ENCODE peak calls at places on chromosomes 7 and 10, in four cellular contexts. L is neural progenitor cell, U is adrenal gland, W is substantia nigra. H is an unnamed sample.

GRCh38 chr10:61153766-61154165 is 209.8 kb upstream of the RHOBTB1 start:
- DNase-seq in W (no peak), L (no peak), U (no peak), H (no peak)

GRCh38 chr10:1293636-1294440 is 237.7 kb downstream of the WDR37 start:
- DNase-seq in U (no peak), W (no peak), L (peak), H (peak)

GRCh38 chr7:116138202-116138801 is 72.0 kb upstream of the TES start:
- DNase-seq in L (peak), W (no peak), U (peak), H (no peak)

GRCh38 chr10:15660990-15661389 is 58.7 kb downstream of the ITGA8 start:
- DNase-seq in L (peak), U (no peak), W (no peak), H (no peak)

GRCh38 chr10:13707156-13707881 is 120.6 kb downstream of the PRPF18 start:
- DNase-seq in W (no peak), L (peak), U (peak), H (peak)

GRCh38 chr7:105087981-105088380 is 74.0 kb downstream of the KMT2E start:
- DNase-seq in W (no peak), U (no peak), L (no peak), H (no peak)

GRCh38 chr10:24825551-24825950 is 101.9 kb upstream of the ARHGAP21 start:
- DNase-seq in U (no peak), W (no peak), L (no peak), H (no peak)

GRCh38 chr10:58143944-58144343 is 123.8 kb downstream of the IPMK start:
- DNase-seq in W (no peak), U (no peak), L (no peak), H (no peak)

GRCh38 chr7:30752979-30753378 is 1.0 kb downstream of the INMT start:
- DNase-seq in L (no peak), W (no peak), U (peak), H (no peak)

GRCh38 chr10:35643151-35643975 is 1.3 kb upstream of the FZD8 start:
- DNase-seq in W (peak), L (peak), U (peak), H (peak)

GRCh38 chr7:16978358-16979244 is 96.8 kb upstream of the AGR3 start:
- DNase-seq in W (no peak), U (no peak), L (no peak), H (no peak)

GRCh38 chr10:90344226-90344625 is 513.6 kb downstream of the HTR7 start:
- DNase-seq in U (no peak), W (no peak), L (no peak), H (no peak)

GRCh38 chr10:128848807-128849206 is 618.2 kb upstream of the MGMT start:
- DNase-seq in W (no peak), U (no peak), L (no peak), H (no peak)

GRCh38 chr10:125151824-125152634 is 8.3 kb downstream of the CTBP2 start:
- DNase-seq in W (no peak), L (peak), U (no peak), H (no peak)

GRCh38 chr7:33854178-33854577 is 51.2 kb upstream of the BMPER start:
- DNase-seq in W (no peak), L (no peak), U (no peak), H (no peak)

GRCh38 chr7:117384693-117385092 is 42.6 kb downstream of the ASZ1 start:
- DNase-seq in W (no peak), U (no peak), L (no peak), H (no peak)

GRCh38 chr10:112913661-112914287 is 36.3 kb upstream of the TCF7L2 start:
- DNase-seq in W (no peak), L (no peak), U (no peak), H (no peak)

GRCh38 chr7:135147341-135147898 is 452 bp upstream of the TMEM140 start:
- DNase-seq in U (no peak), W (no peak), L (no peak), H (no peak)

GRCh38 chr7:33157781-33158180 is 28.4 kb downstream of the BBS9 start:
- DNase-seq in L (no peak), W (no peak), U (no peak), H (no peak)

DNA sequence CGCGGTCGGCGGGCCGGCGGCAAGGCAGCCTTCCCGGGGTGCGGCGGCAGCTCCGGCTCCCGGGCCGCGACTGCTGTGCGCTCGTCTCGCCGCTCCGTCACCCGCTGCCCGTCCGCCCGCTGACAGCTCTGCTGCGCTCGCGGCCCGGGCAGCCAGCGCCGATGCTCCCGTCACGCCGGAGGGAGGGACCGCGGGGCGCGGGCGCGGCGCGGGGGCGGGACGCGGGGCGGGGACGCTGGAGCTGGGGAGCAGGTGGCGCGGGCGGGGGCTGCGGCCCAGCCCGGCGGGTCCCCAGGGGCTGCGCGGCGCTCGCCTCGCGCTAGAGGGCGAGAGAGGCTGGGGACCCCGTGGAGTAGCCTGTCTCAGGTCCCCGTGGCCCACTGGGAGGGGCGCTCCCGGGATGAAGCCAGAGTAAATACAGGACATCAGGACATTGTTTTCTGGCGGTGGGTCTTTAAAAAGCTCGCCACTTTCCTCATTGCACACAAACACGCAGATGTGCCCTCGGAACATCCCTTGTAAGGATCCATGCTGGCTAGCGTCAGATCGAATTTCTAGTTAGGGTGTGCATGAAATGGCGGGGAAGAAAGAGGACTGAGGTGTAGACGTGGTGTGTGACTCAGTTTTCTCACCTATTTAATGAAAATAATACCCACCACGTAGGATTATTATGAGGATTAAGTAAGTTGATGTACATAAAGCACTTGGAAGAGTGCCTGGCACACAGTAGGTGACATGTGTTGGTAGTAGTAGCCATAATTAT is at the start of gene ELAPOR2:
- DNase-seq in U (peak), L (peak), W (peak), H (peak)
- H3K27ac ChIP-seq in U (no peak), L (no peak), W (peak), H (peak)

GRCh38 chr10:85617751-85618150 is 748.8 kb downstream of the GRID1 start:
- DNase-seq in U (no peak), W (no peak), L (no peak), H (no peak)

GRCh38 chr10:85618841-85619240 is 747.8 kb downstream of the GRID1 start:
- DNase-seq in L (no peak), W (no peak), U (no peak), H (no peak)

GRCh38 chr10:85621562-85621961 is 745.0 kb downstream of the GRID1 start:
- DNase-seq in W (no peak), L (no peak), U (no peak), H (no peak)

GRCh38 chr10:85620807-85621206 is 745.8 kb downstream of the GRID1 start:
- DNase-seq in L (no peak), U (no peak), W (no peak), H (no peak)

GRCh38 chr10:85619832-85620231 is 746.8 kb downstream of the GRID1 start:
- DNase-seq in L (no peak), U (no peak), W (no peak), H (no peak)
- H3K27ac ChIP-seq in L (no peak), U (no peak), W (no peak), H (no peak)

GRCh38 chr10:49552277-49552676 is 13.4 kb upstream of the ERCC6 start:
- DNase-seq in W (no peak), L (no peak), U (no peak), H (no peak)
- H3K27ac ChIP-seq in W (no peak), L (no peak), U (no peak), H (no peak)

DNA sequence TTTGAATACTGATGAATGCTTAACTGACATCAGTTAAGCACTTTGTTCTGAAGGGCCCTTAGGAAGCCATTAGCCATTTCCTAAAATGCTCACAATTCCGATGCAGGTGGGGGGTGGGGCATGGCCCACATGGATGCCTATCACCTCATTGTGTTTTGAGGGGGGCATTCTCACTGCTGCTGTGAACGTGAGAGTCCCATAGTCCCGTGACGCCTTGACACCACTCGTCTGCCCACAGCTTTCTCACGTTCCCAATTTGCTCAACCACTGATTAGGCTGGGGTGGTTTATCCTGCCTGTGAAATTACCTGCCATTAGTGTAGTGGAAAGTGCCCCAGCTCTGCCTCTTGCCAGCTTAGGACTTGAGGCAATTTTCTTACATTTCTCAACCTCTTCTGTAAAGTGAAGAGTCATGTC is 31.9 kb downstream of the DUSP5 start:
- DNase-seq in U (no peak), W (no peak), L (no peak), H (no peak)
- H3K27ac ChIP-seq in U (no peak), W (no peak), L (no peak), H (no peak)